ENCODE peak calls at places on chromosomes 16 and 17, in nine cellular contexts. One of them, this sample, is unnamed. For H3K9me3, the result is how much of the 10 kb centered on the place peaks cover.

GRCh38 chr17:79549111-79549915 is 61.5 kb downstream of the RBFOX3 start:
- DNase-seq in Caco-2: no peak
- DNase-seq in spleen: peak
- DNase-seq in psoas muscle: peak
- DNase-seq in upper lobe of left lung: no peak
- DNase-seq in tibial artery: no peak
- DNase-seq in heart right ventricle: no peak
- DNase-seq in colonic mucosa: no peak
- DNase-seq in HepG2: no peak
- DNase-seq in this sample: no peak

GRCh38 chr17:31558748-31559646 is 167.5 kb downstream of the RAB11FIP4 start:
- DNase-seq in colonic mucosa: peak
- DNase-seq in upper lobe of left lung: peak
- DNase-seq in heart right ventricle: peak
- DNase-seq in Caco-2: peak
- DNase-seq in tibial artery: peak
- DNase-seq in HepG2: peak
- DNase-seq in spleen: peak
- DNase-seq in psoas muscle: peak
- DNase-seq in this sample: peak

GRCh38 chr17:49616546-49617205 is 41.0 kb downstream of the NXPH3 start:
- DNase-seq in colonic mucosa: peak
- DNase-seq in heart right ventricle: peak
- DNase-seq in Caco-2: no peak
- DNase-seq in HepG2: no peak
- DNase-seq in upper lobe of left lung: no peak
- DNase-seq in tibial artery: peak
- DNase-seq in spleen: no peak
- DNase-seq in psoas muscle: peak
- DNase-seq in this sample: no peak

GRCh38 chr17:75501378-75502071 is 13.8 kb downstream of the CASKIN2 start:
- DNase-seq in heart right ventricle: no peak
- DNase-seq in psoas muscle: no peak
- DNase-seq in HepG2: no peak
- DNase-seq in spleen: peak
- DNase-seq in Caco-2: no peak
- DNase-seq in tibial artery: no peak
- DNase-seq in colonic mucosa: no peak
- DNase-seq in upper lobe of left lung: no peak
- DNase-seq in this sample: no peak

GRCh38 chr16:83882118-83882879 is 16.6 kb upstream of the MLYCD start:
- DNase-seq in HepG2: no peak
- DNase-seq in colonic mucosa: no peak
- DNase-seq in upper lobe of left lung: no peak
- DNase-seq in spleen: no peak
- DNase-seq in psoas muscle: peak
- DNase-seq in heart right ventricle: no peak
- DNase-seq in Caco-2: no peak
- DNase-seq in tibial artery: no peak
- DNase-seq in this sample: no peak

GRCh38 chr17:50817142-50817751 is 18.1 kb upstream of the WFIKKN2 start:
- DNase-seq in heart right ventricle: peak
- DNase-seq in upper lobe of left lung: no peak
- DNase-seq in psoas muscle: peak
- DNase-seq in spleen: peak
- DNase-seq in colonic mucosa: peak
- DNase-seq in tibial artery: no peak
- DNase-seq in HepG2: no peak
- DNase-seq in Caco-2: peak
- DNase-seq in this sample: peak

GRCh38 chr16:29665294-29666077 is 2.4 kb downstream of the SPN start:
- DNase-seq in Caco-2: no peak
- DNase-seq in colonic mucosa: no peak
- DNase-seq in spleen: peak
- DNase-seq in heart right ventricle: no peak
- DNase-seq in tibial artery: no peak
- DNase-seq in HepG2: no peak
- DNase-seq in psoas muscle: no peak
- DNase-seq in upper lobe of left lung: no peak
- DNase-seq in this sample: no peak

GRCh38 chr16:1470543-1471251 is 4.1 kb downstream of the CLCN7 start:
- DNase-seq in colonic mucosa: no peak
- DNase-seq in tibial artery: no peak
- DNase-seq in Caco-2: no peak
- DNase-seq in heart right ventricle: no peak
- DNase-seq in spleen: no peak
- DNase-seq in HepG2: no peak
- DNase-seq in upper lobe of left lung: peak
- DNase-seq in psoas muscle: no peak
- DNase-seq in this sample: no peak

GRCh38 chr16:55368205-55368604 is 44.2 kb downstream of the IRX6 start:
- DNase-seq in colonic mucosa: no peak
- DNase-seq in Caco-2: no peak
- DNase-seq in upper lobe of left lung: no peak
- DNase-seq in spleen: no peak
- DNase-seq in heart right ventricle: no peak
- DNase-seq in HepG2: no peak
- DNase-seq in tibial artery: no peak
- DNase-seq in psoas muscle: no peak
- DNase-seq in this sample: no peak

GRCh38 chr16:84449156-84450140 is 55.0 kb downstream of the MEAK7 start:
- DNase-seq in spleen: peak
- DNase-seq in upper lobe of left lung: peak
- DNase-seq in colonic mucosa: peak
- DNase-seq in heart right ventricle: no peak
- DNase-seq in HepG2: no peak
- DNase-seq in psoas muscle: no peak
- DNase-seq in Caco-2: no peak
- DNase-seq in tibial artery: no peak
- DNase-seq in this sample: no peak

GRCh38 chr16:15899538-15900100 is 11.2 kb upstream of the CEP20 start:
- DNase-seq in psoas muscle: no peak
- DNase-seq in heart right ventricle: no peak
- DNase-seq in colonic mucosa: peak
- DNase-seq in HepG2: peak
- DNase-seq in spleen: no peak
- DNase-seq in tibial artery: no peak
- DNase-seq in Caco-2: peak
- DNase-seq in upper lobe of left lung: peak
- DNase-seq in this sample: no peak

GRCh38 chr17:1765576-1765975 is 3.7 kb downstream of the SERPINF1 start:
- DNase-seq in colonic mucosa: no peak
- DNase-seq in Caco-2: no peak
- DNase-seq in tibial artery: no peak
- DNase-seq in heart right ventricle: no peak
- DNase-seq in spleen: no peak
- DNase-seq in HepG2: no peak
- DNase-seq in psoas muscle: no peak
- DNase-seq in upper lobe of left lung: no peak
- DNase-seq in this sample: no peak

GRCh38 chr16:3292604-3293003 is 9.3 kb downstream of the ZNF263 start:
- DNase-seq in HepG2: no peak
- DNase-seq in Caco-2: no peak
- DNase-seq in upper lobe of left lung: no peak
- DNase-seq in heart right ventricle: no peak
- DNase-seq in psoas muscle: no peak
- DNase-seq in colonic mucosa: no peak
- DNase-seq in spleen: no peak
- DNase-seq in tibial artery: no peak
- DNase-seq in this sample: no peak

GRCh38 chr16:3295209-3295608 is 10.0 kb downstream of the TIGD7 start:
- DNase-seq in heart right ventricle: no peak
- DNase-seq in psoas muscle: no peak
- DNase-seq in colonic mucosa: no peak
- DNase-seq in HepG2: no peak
- DNase-seq in upper lobe of left lung: no peak
- DNase-seq in tibial artery: no peak
- DNase-seq in Caco-2: no peak
- DNase-seq in spleen: no peak
- DNase-seq in this sample: no peak

GRCh38 chr16:3289998-3290673 is 6.8 kb downstream of the ZNF263 start:
- DNase-seq in Caco-2: no peak
- DNase-seq in HepG2: no peak
- DNase-seq in psoas muscle: no peak
- DNase-seq in tibial artery: no peak
- DNase-seq in colonic mucosa: no peak
- DNase-seq in spleen: no peak
- DNase-seq in upper lobe of left lung: no peak
- DNase-seq in heart right ventricle: no peak
- DNase-seq in this sample: no peak

GRCh38 chr16:3295783-3296182 is 9.4 kb downstream of the TIGD7 start:
- DNase-seq in Caco-2: no peak
- DNase-seq in colonic mucosa: no peak
- DNase-seq in tibial artery: no peak
- DNase-seq in heart right ventricle: no peak
- DNase-seq in psoas muscle: no peak
- DNase-seq in upper lobe of left lung: no peak
- DNase-seq in spleen: no peak
- DNase-seq in HepG2: no peak
- DNase-seq in this sample: no peak
- H3K9me3 ChIP-seq in Caco-2: under half
- H3K9me3 ChIP-seq in colonic mucosa: under half
- H3K9me3 ChIP-seq in tibial artery: under half
- H3K9me3 ChIP-seq in heart right ventricle: half or more
- H3K9me3 ChIP-seq in psoas muscle: half or more
- H3K9me3 ChIP-seq in upper lobe of left lung: half or more
- H3K9me3 ChIP-seq in spleen: half or more
- H3K9me3 ChIP-seq in HepG2: under half
- H3K9me3 ChIP-seq in this sample: under half

GRCh38 chr16:35185366-35186044 is 1726.1 kb downstream of the TP53TG3F start:
- DNase-seq in heart right ventricle: no peak
- DNase-seq in HepG2: no peak
- DNase-seq in spleen: peak
- DNase-seq in Caco-2: no peak
- DNase-seq in upper lobe of left lung: no peak
- DNase-seq in psoas muscle: no peak
- DNase-seq in colonic mucosa: no peak
- DNase-seq in tibial artery: no peak
- DNase-seq in this sample: no peak
- H3K9me3 ChIP-seq in heart right ventricle: under half
- H3K9me3 ChIP-seq in HepG2: half or more
- H3K9me3 ChIP-seq in spleen: under half
- H3K9me3 ChIP-seq in Caco-2: under half
- H3K9me3 ChIP-seq in upper lobe of left lung: under half
- H3K9me3 ChIP-seq in psoas muscle: under half
- H3K9me3 ChIP-seq in colonic mucosa: under half
- H3K9me3 ChIP-seq in tibial artery: under half
- H3K9me3 ChIP-seq in this sample: under half

DNA sequence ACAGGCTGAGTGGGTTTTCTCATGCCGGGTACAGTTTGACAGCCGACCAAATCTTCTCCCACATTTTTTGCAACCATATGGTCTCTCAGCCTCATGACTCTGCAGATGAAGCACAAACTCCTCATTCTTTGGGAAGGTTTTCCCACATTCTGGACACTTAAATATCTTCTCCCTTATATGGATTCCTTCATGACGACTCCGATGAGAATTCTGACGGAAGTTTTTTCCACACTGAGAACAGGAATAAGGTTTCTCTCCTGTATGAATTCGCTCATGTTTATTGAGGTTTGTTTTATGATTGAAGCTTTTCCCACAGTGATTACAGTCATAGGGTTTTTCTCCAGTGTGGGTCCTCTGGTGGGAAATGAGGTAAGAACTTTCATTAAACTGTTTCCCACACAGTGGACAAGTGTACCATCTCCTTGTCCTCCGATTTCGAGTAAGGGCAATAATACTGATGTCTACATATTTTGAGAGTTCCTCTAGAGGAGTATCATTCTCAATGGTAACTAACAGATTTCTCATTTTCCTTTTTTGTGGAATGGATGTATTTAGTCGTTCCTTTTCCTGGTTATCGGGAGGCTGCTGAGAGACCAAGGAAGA is 10.9 kb downstream of the ZNF200 start:
- DNase-seq in psoas muscle: no peak
- DNase-seq in heart right ventricle: no peak
- DNase-seq in HepG2: no peak
- DNase-seq in upper lobe of left lung: no peak
- DNase-seq in spleen: no peak
- DNase-seq in colonic mucosa: no peak
- DNase-seq in Caco-2: no peak
- DNase-seq in tibial artery: no peak
- DNase-seq in this sample: no peak
- H3K9me3 ChIP-seq in psoas muscle: half or more
- H3K9me3 ChIP-seq in heart right ventricle: half or more
- H3K9me3 ChIP-seq in HepG2: under half
- H3K9me3 ChIP-seq in upper lobe of left lung: half or more
- H3K9me3 ChIP-seq in spleen: half or more
- H3K9me3 ChIP-seq in colonic mucosa: under half
- H3K9me3 ChIP-seq in Caco-2: under half
- H3K9me3 ChIP-seq in tibial artery: under half
- H3K9me3 ChIP-seq in this sample: under half

GRCh38 chr17:13024526-13025263 is 6.9 kb upstream of the ELAC2 start:
- DNase-seq in colonic mucosa: peak
- DNase-seq in Caco-2: peak
- DNase-seq in upper lobe of left lung: peak
- DNase-seq in heart right ventricle: peak
- DNase-seq in HepG2: peak
- DNase-seq in spleen: peak
- DNase-seq in tibial artery: peak
- DNase-seq in psoas muscle: peak
- DNase-seq in this sample: peak

GRCh38 chr17:13025687-13026086 is 7.9 kb upstream of the ELAC2 start:
- DNase-seq in psoas muscle: no peak
- DNase-seq in spleen: no peak
- DNase-seq in tibial artery: no peak
- DNase-seq in Caco-2: no peak
- DNase-seq in colonic mucosa: no peak
- DNase-seq in heart right ventricle: no peak
- DNase-seq in HepG2: no peak
- DNase-seq in upper lobe of left lung: no peak
- DNase-seq in this sample: no peak

GRCh38 chr17:13025264-13025627 is 7.4 kb upstream of the ELAC2 start:
- DNase-seq in colonic mucosa: no peak
- DNase-seq in tibial artery: no peak
- DNase-seq in Caco-2: no peak
- DNase-seq in spleen: no peak
- DNase-seq in heart right ventricle: no peak
- DNase-seq in psoas muscle: no peak
- DNase-seq in upper lobe of left lung: no peak
- DNase-seq in HepG2: no peak
- DNase-seq in this sample: no peak

GRCh38 chr17:13027246-13027645 is 9.4 kb upstream of the ELAC2 start:
- DNase-seq in colonic mucosa: no peak
- DNase-seq in heart right ventricle: no peak
- DNase-seq in upper lobe of left lung: no peak
- DNase-seq in spleen: no peak
- DNase-seq in tibial artery: no peak
- DNase-seq in Caco-2: no peak
- DNase-seq in psoas muscle: no peak
- DNase-seq in HepG2: no peak
- DNase-seq in this sample: no peak

DNA sequence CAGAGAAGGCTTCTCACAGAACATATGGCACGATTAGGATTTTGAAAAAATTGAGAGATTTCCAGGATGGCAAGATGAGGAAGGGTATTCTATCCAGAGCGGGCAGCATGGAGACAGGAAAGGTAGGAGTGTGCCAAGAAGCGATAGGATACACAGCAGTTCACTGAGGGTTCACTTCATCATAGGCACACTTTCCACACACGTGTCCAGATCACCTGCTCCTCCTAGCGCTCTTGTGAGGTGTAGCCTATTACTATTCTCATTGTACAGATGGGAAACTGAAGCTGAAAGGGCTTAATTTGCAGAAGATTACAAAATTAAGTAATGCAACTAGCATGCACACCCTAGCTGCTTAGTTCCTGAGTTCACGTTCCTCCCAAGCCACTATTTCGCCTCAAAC is 6.2 kb upstream of the ELAC2 start:
- DNase-seq in tibial artery: no peak
- DNase-seq in heart right ventricle: no peak
- DNase-seq in Caco-2: no peak
- DNase-seq in spleen: no peak
- DNase-seq in psoas muscle: no peak
- DNase-seq in upper lobe of left lung: no peak
- DNase-seq in colonic mucosa: no peak
- DNase-seq in HepG2: no peak
- DNase-seq in this sample: no peak
- H3K9me3 ChIP-seq in tibial artery: under half
- H3K9me3 ChIP-seq in heart right ventricle: under half
- H3K9me3 ChIP-seq in Caco-2: under half
- H3K9me3 ChIP-seq in spleen: under half
- H3K9me3 ChIP-seq in psoas muscle: under half
- H3K9me3 ChIP-seq in upper lobe of left lung: under half
- H3K9me3 ChIP-seq in colonic mucosa: under half
- H3K9me3 ChIP-seq in HepG2: under half
- H3K9me3 ChIP-seq in this sample: under half